ENCODE peak calls at places on chromosomes 11 and 22, in four cellular contexts. R is H54; Y is naive thymus-derived CD8-positive, alpha-beta T cell; I is GM20000. Q is an unnamed sample.
A peak's percentile ranks its signal among the peaks of the same experiment; 100 is the strongest.

GRCh38 chr11:73513707-73514106 is 84.2 kb downstream of the FAM168A start:
- DNase-seq in Y (no peak), R (no peak), I (no peak), Q (no peak)

GRCh38 chr22:19103881-19104821 is 18.1 kb downstream of the DGCR2 start:
- DNase-seq in R (no peak), I (no peak), Y (no peak), Q (no peak)

GRCh38 chr22:47515384-47516125 is 753.1 kb downstream of the TBC1D22A start:
- DNase-seq in R (no peak), I (no peak), Y (no peak), Q (no peak)

GRCh38 chr11:31958086-31958735 is 132.7 kb upstream of the RCN1 start:
- DNase-seq in R (peak; percentile 54), Y (peak; percentile 35), I (peak; percentile 78), Q (peak; percentile 18)

GRCh38 chr22:35357883-35358621 is 22.8 kb upstream of the HMOX1 start:
- DNase-seq in R (peak; percentile 81), I (no peak), Y (no peak), Q (no peak)

GRCh38 chr11:70771099-70771885 is 373.0 kb downstream of the CTTN start:
- DNase-seq in Y (no peak), R (no peak), I (no peak), Q (no peak)

GRCh38 chr22:40031766-40032470 is 37.2 kb downstream of the FAM83F start:
- DNase-seq in Y (no peak), I (no peak), R (no peak), Q (no peak)

GRCh38 chr11:18066626-18067025 is 20.6 kb upstream of the TPH1 start:
- DNase-seq in I (no peak), Y (no peak), R (no peak), Q (no peak)

GRCh38 chr11:61551630-61552029 is 29.2 kb downstream of the SYT7 start:
- DNase-seq in Y (no peak), R (peak; percentile 99), I (no peak), Q (no peak)

GRCh38 chr11:58927393-58928081 is 11.8 kb upstream of the GLYATL1 start:
- DNase-seq in Y (peak; percentile 44), R (no peak), I (no peak), Q (peak; percentile 64)

GRCh38 chr22:40196628-40197027 is 18.9 kb downstream of the TNRC6B start:
- DNase-seq in I (peak; percentile 34), Y (no peak), R (peak; percentile 55), Q (no peak)

GRCh38 chr11:66568124-66568916 is at the start of gene CTSF:
- DNase-seq in I (peak; percentile 95), R (peak; percentile 76), Y (peak; percentile 69), Q (peak; percentile 57)

GRCh38 chr11:31987118-31988005 is 103.5 kb upstream of the RCN1 start:
- DNase-seq in I (no peak), R (no peak), Y (no peak), Q (no peak)

GRCh38 chr11:20097319-20098221 is 62.7 kb downstream of the DBX1 start:
- DNase-seq in Y (no peak), R (no peak), I (no peak), Q (no peak)

GRCh38 chr22:42321908-42322561 is 51.6 kb upstream of the TCF20 start:
- DNase-seq in I (no peak), Y (no peak), R (no peak), Q (peak; percentile 95)

GRCh38 chr11:123381817-123382554 is 48.1 kb upstream of the GRAMD1B start:
- DNase-seq in Y (no peak), R (no peak), I (peak; percentile 49), Q (no peak)

GRCh38 chr22:39470462-39471335 is 13.9 kb downstream of the MGAT3 start:
- DNase-seq in R (no peak), I (no peak), Y (no peak), Q (no peak)

GRCh38 chr11:17313349-17314231 is 37.1 kb downstream of the NUCB2 start:
- DNase-seq in R (no peak), Y (no peak), I (no peak), Q (no peak)